ENCODE peak calls at places on chromosome 12, in ten cellular contexts. One of them, this sample, is unnamed.

GRCh38 chr12:69613351-69613750 is 2.6 kb upstream of the LRRC10 start:
- DNase-seq in GM23248: no peak
- DNase-seq in IMR-90: no peak
- DNase-seq in NT2/D1: no peak
- DNase-seq in neural progenitor cell: no peak
- DNase-seq in MM.1S: no peak
- DNase-seq in fibroblast of lung: no peak
- DNase-seq in mesendoderm: no peak
- DNase-seq in endodermal cell: no peak
- DNase-seq in kidney: no peak
- DNase-seq in this sample: no peak

GRCh38 chr12:132813443-132813842 is 15.2 kb downstream of the GOLGA3 start:
- DNase-seq in GM23248: no peak
- DNase-seq in IMR-90: no peak
- DNase-seq in NT2/D1: no peak
- DNase-seq in neural progenitor cell: no peak
- DNase-seq in MM.1S: no peak
- DNase-seq in fibroblast of lung: no peak
- DNase-seq in mesendoderm: no peak
- DNase-seq in endodermal cell: no peak
- DNase-seq in kidney: no peak
- DNase-seq in this sample: no peak

GRCh38 chr12:40034156-40034555 is 71.7 kb downstream of the SLC2A13 start:
- DNase-seq in GM23248: no peak
- DNase-seq in IMR-90: no peak
- DNase-seq in NT2/D1: no peak
- DNase-seq in neural progenitor cell: no peak
- DNase-seq in MM.1S: no peak
- DNase-seq in fibroblast of lung: no peak
- DNase-seq in mesendoderm: no peak
- DNase-seq in endodermal cell: no peak
- DNase-seq in kidney: no peak
- DNase-seq in this sample: no peak

GRCh38 chr12:61357496-61357895 is 902.7 kb upstream of the USP15 start:
- DNase-seq in GM23248: no peak
- DNase-seq in IMR-90: no peak
- DNase-seq in NT2/D1: no peak
- DNase-seq in neural progenitor cell: no peak
- DNase-seq in MM.1S: no peak
- DNase-seq in fibroblast of lung: no peak
- DNase-seq in mesendoderm: no peak
- DNase-seq in endodermal cell: no peak
- DNase-seq in kidney: no peak
- DNase-seq in this sample: no peak

GRCh38 chr12:75905975-75906374 is 125.6 kb downstream of the PHLDA1 start:
- DNase-seq in GM23248: no peak
- DNase-seq in IMR-90: no peak
- DNase-seq in NT2/D1: no peak
- DNase-seq in neural progenitor cell: no peak
- DNase-seq in MM.1S: no peak
- DNase-seq in fibroblast of lung: no peak
- DNase-seq in mesendoderm: no peak
- DNase-seq in endodermal cell: no peak
- DNase-seq in kidney: no peak
- DNase-seq in this sample: no peak

GRCh38 chr12:96285158-96285557 is 91.0 kb downstream of the ELK3 start:
- DNase-seq in GM23248: no peak
- DNase-seq in IMR-90: no peak
- DNase-seq in NT2/D1: no peak
- DNase-seq in neural progenitor cell: no peak
- DNase-seq in MM.1S: no peak
- DNase-seq in fibroblast of lung: no peak
- DNase-seq in mesendoderm: no peak
- DNase-seq in endodermal cell: no peak
- DNase-seq in kidney: no peak
- DNase-seq in this sample: no peak

GRCh38 chr12:119681953-119682352 is 14.0 kb downstream of the PRKAB1 start:
- DNase-seq in GM23248: no peak
- DNase-seq in IMR-90: no peak
- DNase-seq in NT2/D1: no peak
- DNase-seq in neural progenitor cell: no peak
- DNase-seq in MM.1S: no peak
- DNase-seq in fibroblast of lung: no peak
- DNase-seq in mesendoderm: no peak
- DNase-seq in endodermal cell: no peak
- DNase-seq in kidney: no peak
- DNase-seq in this sample: no peak

GRCh38 chr12:43291516-43291915 is 260.5 kb downstream of the ADAMTS20 start:
- DNase-seq in GM23248: peak
- DNase-seq in IMR-90: peak
- DNase-seq in NT2/D1: no peak
- DNase-seq in neural progenitor cell: no peak
- DNase-seq in MM.1S: no peak
- DNase-seq in fibroblast of lung: peak
- DNase-seq in mesendoderm: no peak
- DNase-seq in endodermal cell: no peak
- DNase-seq in kidney: no peak
- DNase-seq in this sample: no peak

GRCh38 chr12:118330421-118331018 is 42.2 kb downstream of the TAOK3 start:
- DNase-seq in GM23248: no peak
- DNase-seq in IMR-90: peak
- DNase-seq in NT2/D1: no peak
- DNase-seq in neural progenitor cell: no peak
- DNase-seq in MM.1S: no peak
- DNase-seq in fibroblast of lung: peak
- DNase-seq in mesendoderm: no peak
- DNase-seq in endodermal cell: no peak
- DNase-seq in kidney: no peak
- DNase-seq in this sample: peak

GRCh38 chr12:69570545-69571399 is 14.5 kb upstream of the CCT2 start:
- DNase-seq in GM23248: peak
- DNase-seq in IMR-90: peak
- DNase-seq in NT2/D1: peak
- DNase-seq in neural progenitor cell: peak
- DNase-seq in MM.1S: peak
- DNase-seq in fibroblast of lung: peak
- DNase-seq in mesendoderm: peak
- DNase-seq in endodermal cell: peak
- DNase-seq in kidney: no peak
- DNase-seq in this sample: peak

GRCh38 chr12:124852329-124852831 is 11.3 kb downstream of the SCARB1 start:
- DNase-seq in GM23248: peak
- DNase-seq in IMR-90: no peak
- DNase-seq in NT2/D1: no peak
- DNase-seq in neural progenitor cell: no peak
- DNase-seq in MM.1S: no peak
- DNase-seq in fibroblast of lung: no peak
- DNase-seq in mesendoderm: no peak
- DNase-seq in endodermal cell: no peak
- DNase-seq in kidney: no peak
- DNase-seq in this sample: no peak
- H3K9ac ChIP-seq in GM23248: no peak
- H3K9ac ChIP-seq in IMR-90: no peak
- H3K9ac ChIP-seq in NT2/D1: no peak
- H3K9ac ChIP-seq in neural progenitor cell: no peak
- H3K9ac ChIP-seq in MM.1S: no peak
- H3K9ac ChIP-seq in fibroblast of lung: no peak
- H3K9ac ChIP-seq in mesendoderm: no peak
- H3K9ac ChIP-seq in endodermal cell: no peak
- H3K9ac ChIP-seq in kidney: no peak
- H3K9ac ChIP-seq in this sample: no peak

DNA sequence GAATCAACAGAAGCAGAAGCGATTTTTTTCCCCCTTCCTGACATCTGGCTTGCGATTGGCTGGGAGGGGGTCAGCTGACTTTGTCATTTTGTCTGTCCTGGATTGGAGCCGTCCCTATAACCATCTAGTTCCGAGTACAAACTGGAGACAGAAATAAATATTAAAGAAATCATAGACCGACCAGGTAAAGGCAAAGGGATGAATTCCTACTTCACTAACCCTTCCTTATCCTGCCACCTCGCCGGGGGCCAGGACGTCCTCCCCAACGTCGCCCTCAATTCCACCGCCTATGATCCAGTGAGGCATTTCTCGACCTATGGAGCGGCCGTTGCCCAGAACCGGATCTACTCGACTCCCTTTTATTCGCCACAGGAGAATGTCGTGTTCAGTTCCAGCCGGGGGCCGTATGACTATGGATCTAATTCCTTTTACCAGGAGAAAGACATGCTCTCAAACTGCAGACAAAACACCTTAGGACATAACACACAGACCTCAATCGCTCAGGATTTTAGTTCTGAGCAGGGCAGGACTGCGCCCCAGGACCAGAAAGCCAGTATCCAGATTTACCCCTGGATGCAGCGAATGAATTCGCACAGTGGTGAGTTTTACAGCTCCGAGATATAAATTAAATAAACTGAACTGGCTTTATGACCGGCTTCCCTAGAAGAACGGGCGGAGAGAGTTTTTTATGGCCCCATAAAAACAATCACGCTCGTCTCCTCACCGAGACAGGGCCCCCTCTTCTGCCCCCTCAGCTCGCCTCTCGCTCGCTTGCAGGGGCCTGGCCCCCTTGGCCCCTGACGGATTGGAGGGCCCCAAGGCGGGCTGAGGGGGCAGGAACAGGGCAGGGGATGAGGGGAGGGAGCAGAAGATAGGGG is at the start of gene HOXC6:
- DNase-seq in GM23248: peak
- DNase-seq in IMR-90: no peak
- DNase-seq in NT2/D1: no peak
- DNase-seq in neural progenitor cell: no peak
- DNase-seq in MM.1S: no peak
- DNase-seq in fibroblast of lung: peak
- DNase-seq in mesendoderm: no peak
- DNase-seq in endodermal cell: peak
- DNase-seq in kidney: peak
- DNase-seq in this sample: no peak
- H3K9ac ChIP-seq in GM23248: peak
- H3K9ac ChIP-seq in IMR-90: no peak
- H3K9ac ChIP-seq in NT2/D1: no peak
- H3K9ac ChIP-seq in neural progenitor cell: no peak
- H3K9ac ChIP-seq in MM.1S: no peak
- H3K9ac ChIP-seq in fibroblast of lung: peak
- H3K9ac ChIP-seq in mesendoderm: no peak
- H3K9ac ChIP-seq in endodermal cell: no peak
- H3K9ac ChIP-seq in kidney: peak
- H3K9ac ChIP-seq in this sample: peak

GRCh38 chr12:66775941-66776340 is 97.1 kb upstream of the GRIP1 start:
- DNase-seq in GM23248: no peak
- DNase-seq in IMR-90: no peak
- DNase-seq in NT2/D1: no peak
- DNase-seq in neural progenitor cell: no peak
- DNase-seq in MM.1S: no peak
- DNase-seq in fibroblast of lung: no peak
- DNase-seq in mesendoderm: peak
- DNase-seq in endodermal cell: no peak
- DNase-seq in kidney: no peak
- DNase-seq in this sample: no peak

GRCh38 chr12:66779466-66779865 is 100.6 kb upstream of the GRIP1 start:
- DNase-seq in GM23248: no peak
- DNase-seq in IMR-90: no peak
- DNase-seq in NT2/D1: no peak
- DNase-seq in neural progenitor cell: no peak
- DNase-seq in MM.1S: no peak
- DNase-seq in fibroblast of lung: no peak
- DNase-seq in mesendoderm: no peak
- DNase-seq in endodermal cell: no peak
- DNase-seq in kidney: no peak
- DNase-seq in this sample: no peak

GRCh38 chr12:66774921-66775320 is 96.0 kb upstream of the GRIP1 start:
- DNase-seq in GM23248: no peak
- DNase-seq in IMR-90: no peak
- DNase-seq in NT2/D1: no peak
- DNase-seq in neural progenitor cell: no peak
- DNase-seq in MM.1S: no peak
- DNase-seq in fibroblast of lung: no peak
- DNase-seq in mesendoderm: no peak
- DNase-seq in endodermal cell: no peak
- DNase-seq in kidney: no peak
- DNase-seq in this sample: no peak

GRCh38 chr12:66776974-66777373 is 98.1 kb upstream of the GRIP1 start:
- DNase-seq in GM23248: no peak
- DNase-seq in IMR-90: no peak
- DNase-seq in NT2/D1: no peak
- DNase-seq in neural progenitor cell: no peak
- DNase-seq in MM.1S: peak
- DNase-seq in fibroblast of lung: no peak
- DNase-seq in mesendoderm: no peak
- DNase-seq in endodermal cell: no peak
- DNase-seq in kidney: no peak
- DNase-seq in this sample: no peak
- H3K9ac ChIP-seq in GM23248: no peak
- H3K9ac ChIP-seq in IMR-90: no peak
- H3K9ac ChIP-seq in NT2/D1: no peak
- H3K9ac ChIP-seq in neural progenitor cell: no peak
- H3K9ac ChIP-seq in MM.1S: no peak
- H3K9ac ChIP-seq in fibroblast of lung: no peak
- H3K9ac ChIP-seq in mesendoderm: no peak
- H3K9ac ChIP-seq in endodermal cell: no peak
- H3K9ac ChIP-seq in kidney: no peak
- H3K9ac ChIP-seq in this sample: no peak

GRCh38 chr12:92471551-92471950 is 231.2 kb upstream of the PLEKHG7 start:
- DNase-seq in GM23248: no peak
- DNase-seq in IMR-90: no peak
- DNase-seq in NT2/D1: no peak
- DNase-seq in neural progenitor cell: no peak
- DNase-seq in MM.1S: peak
- DNase-seq in fibroblast of lung: no peak
- DNase-seq in mesendoderm: no peak
- DNase-seq in endodermal cell: no peak
- DNase-seq in kidney: no peak
- DNase-seq in this sample: no peak

GRCh38 chr12:92470608-92471021 is 232.2 kb upstream of the PLEKHG7 start:
- DNase-seq in GM23248: no peak
- DNase-seq in IMR-90: peak
- DNase-seq in NT2/D1: no peak
- DNase-seq in neural progenitor cell: no peak
- DNase-seq in MM.1S: peak
- DNase-seq in fibroblast of lung: no peak
- DNase-seq in mesendoderm: no peak
- DNase-seq in endodermal cell: no peak
- DNase-seq in kidney: no peak
- DNase-seq in this sample: no peak

GRCh38 chr12:92467886-92468285 is 234.9 kb upstream of the PLEKHG7 start:
- DNase-seq in GM23248: no peak
- DNase-seq in IMR-90: peak
- DNase-seq in NT2/D1: no peak
- DNase-seq in neural progenitor cell: no peak
- DNase-seq in MM.1S: no peak
- DNase-seq in fibroblast of lung: no peak
- DNase-seq in mesendoderm: peak
- DNase-seq in endodermal cell: no peak
- DNase-seq in kidney: no peak
- DNase-seq in this sample: no peak

GRCh38 chr12:92468358-92469020 is 234.3 kb upstream of the PLEKHG7 start:
- DNase-seq in GM23248: no peak
- DNase-seq in IMR-90: no peak
- DNase-seq in NT2/D1: no peak
- DNase-seq in neural progenitor cell: no peak
- DNase-seq in MM.1S: no peak
- DNase-seq in fibroblast of lung: no peak
- DNase-seq in mesendoderm: peak
- DNase-seq in endodermal cell: no peak
- DNase-seq in kidney: no peak
- DNase-seq in this sample: peak

GRCh38 chr12:92469837-92470236 is 233.0 kb upstream of the PLEKHG7 start:
- DNase-seq in GM23248: peak
- DNase-seq in IMR-90: peak
- DNase-seq in NT2/D1: no peak
- DNase-seq in neural progenitor cell: no peak
- DNase-seq in MM.1S: no peak
- DNase-seq in fibroblast of lung: peak
- DNase-seq in mesendoderm: no peak
- DNase-seq in endodermal cell: no peak
- DNase-seq in kidney: no peak
- DNase-seq in this sample: no peak
- H3K9ac ChIP-seq in GM23248: no peak
- H3K9ac ChIP-seq in IMR-90: no peak
- H3K9ac ChIP-seq in NT2/D1: no peak
- H3K9ac ChIP-seq in neural progenitor cell: no peak
- H3K9ac ChIP-seq in MM.1S: no peak
- H3K9ac ChIP-seq in fibroblast of lung: no peak
- H3K9ac ChIP-seq in mesendoderm: no peak
- H3K9ac ChIP-seq in endodermal cell: no peak
- H3K9ac ChIP-seq in kidney: no peak
- H3K9ac ChIP-seq in this sample: no peak

This sample was measured in SK-N-MC.